ENCODE peak calls at places on chromosome 19, in five cellular contexts. One of them, this sample, is unnamed.

GRCh38 chr19:32830231-32831014 is 39.1 kb downstream of the SLC7A9 start:
- DNase-seq in stimulated activated naive CD4-positive, alpha-beta T cell: no peak
- DNase-seq in Kasumi-1: no peak
- DNase-seq in T-cell: no peak
- DNase-seq in HuH-7: no peak
- DNase-seq in this sample: no peak

GRCh38 chr19:34497112-34497805 is 15.7 kb downstream of the WTIP start:
- DNase-seq in stimulated activated naive CD4-positive, alpha-beta T cell: no peak
- DNase-seq in T-cell: no peak
- DNase-seq in Kasumi-1: no peak
- DNase-seq in HuH-7: no peak
- DNase-seq in this sample: no peak

GRCh38 chr19:49102303-49102702 is 11.9 kb upstream of the LIN7B start:
- DNase-seq in T-cell: no peak
- DNase-seq in Kasumi-1: no peak
- DNase-seq in HuH-7: no peak
- DNase-seq in stimulated activated naive CD4-positive, alpha-beta T cell: no peak
- DNase-seq in this sample: no peak

GRCh38 chr19:13978306-13978705 is 26.0 kb downstream of the DCAF15 start:
- DNase-seq in Kasumi-1: peak; percentile 85
- DNase-seq in T-cell: no peak
- DNase-seq in HuH-7: no peak
- DNase-seq in stimulated activated naive CD4-positive, alpha-beta T cell: no peak
- DNase-seq in this sample: no peak

GRCh38 chr19:18647371-18647767 is 10.5 kb downstream of the KLHL26 start:
- DNase-seq in T-cell: no peak
- DNase-seq in HuH-7: no peak
- DNase-seq in stimulated activated naive CD4-positive, alpha-beta T cell: no peak
- DNase-seq in Kasumi-1: no peak
- DNase-seq in this sample: no peak

GRCh38 chr19:51097166-51097736 is 11.0 kb downstream of the CTU1 start:
- DNase-seq in stimulated activated naive CD4-positive, alpha-beta T cell: no peak
- DNase-seq in Kasumi-1: peak; percentile 17
- DNase-seq in HuH-7: peak; percentile 84
- DNase-seq in T-cell: peak; percentile 63
- DNase-seq in this sample: peak; percentile 71

GRCh38 chr19:42108527-42109389 is 23.5 kb downstream of the POU2F2 start:
- DNase-seq in Kasumi-1: peak; percentile 95
- DNase-seq in stimulated activated naive CD4-positive, alpha-beta T cell: peak; percentile 79
- DNase-seq in HuH-7: peak; percentile 96
- DNase-seq in T-cell: peak; percentile 86
- DNase-seq in this sample: peak; percentile 75

GRCh38 chr19:38695832-38696732 is 48.2 kb downstream of the CAPN12 start:
- DNase-seq in HuH-7: no peak
- DNase-seq in T-cell: no peak
- DNase-seq in stimulated activated naive CD4-positive, alpha-beta T cell: no peak
- DNase-seq in Kasumi-1: no peak
- DNase-seq in this sample: no peak

GRCh38 chr19:35083678-35084077 is 31.9 kb upstream of the FXYD3 start:
- DNase-seq in HuH-7: no peak
- DNase-seq in Kasumi-1: no peak
- DNase-seq in stimulated activated naive CD4-positive, alpha-beta T cell: no peak
- DNase-seq in T-cell: no peak
- DNase-seq in this sample: no peak

GRCh38 chr19:42065051-42065450 is 5.0 kb downstream of the GRIK5 start:
- DNase-seq in stimulated activated naive CD4-positive, alpha-beta T cell: no peak
- DNase-seq in T-cell: no peak
- DNase-seq in Kasumi-1: no peak
- DNase-seq in HuH-7: no peak
- DNase-seq in this sample: no peak

GRCh38 chr19:19329199-19329598 is 8.6 kb downstream of the MAU2 start:
- DNase-seq in stimulated activated naive CD4-positive, alpha-beta T cell: no peak
- DNase-seq in Kasumi-1: peak; percentile 36
- DNase-seq in T-cell: no peak
- DNase-seq in HuH-7: no peak
- DNase-seq in this sample: no peak

GRCh38 chr19:6849876-6850275 is 37.5 kb upstream of the ADGRE1 start:
- DNase-seq in T-cell: no peak
- DNase-seq in stimulated activated naive CD4-positive, alpha-beta T cell: no peak
- DNase-seq in Kasumi-1: no peak
- DNase-seq in HuH-7: no peak
- DNase-seq in this sample: no peak

This sample was measured in GM12891.